ENCODE peak calls at places on chromosomes 13 and 19, in seven cellular contexts. F, E, L, A, I, G and V are unnamed samples.
A peak's percentile ranks its signal among the peaks of the same experiment; 100 is the strongest.

GRCh38 chr19:50258918-50259372 is 55.5 kb downstream of the MYH14 start:
- DNase-seq in F (peak; percentile 49), E (no peak), L (no peak), A (no peak), I (no peak), G (peak; percentile 23), V (no peak)

GRCh38 chr19:54470276-54470887 is 2.7 kb downstream of the CDC42EP5 start:
- DNase-seq in F (no peak), E (no peak), L (no peak), A (no peak), I (no peak), G (no peak), V (no peak)

GRCh38 chr13:30337061-30337601 is 29.8 kb upstream of the KATNAL1 start:
- DNase-seq in F (no peak), E (no peak), L (no peak), A (no peak), I (no peak), G (no peak), V (no peak)

GRCh38 chr13:32445461-32445860 is 17.5 kb upstream of the N4BP2L1 start:
- DNase-seq in F (no peak), E (no peak), L (no peak), A (no peak), I (no peak), G (no peak), V (no peak)

GRCh38 chr13:85313761-85314503 is 485.3 kb downstream of the SLITRK6 start:
- DNase-seq in F (peak; percentile 8), E (no peak), L (no peak), A (no peak), I (peak; percentile 46), G (no peak), V (no peak)

GRCh38 chr13:25217023-25217909 is 45.2 kb upstream of the AMER2 start:
- DNase-seq in F (peak; percentile 11), E (no peak), L (no peak), A (peak; percentile 57), I (peak; percentile 70), G (no peak), V (no peak)

GRCh38 chr19:38375748-38376147 is 1.4 kb downstream of the PSMD8 start:
- DNase-seq in F (no peak), E (no peak), L (no peak), A (no peak), I (peak; percentile 20), G (no peak), V (no peak)

GRCh38 chr19:9323557-9323918 is 441 bp upstream of the ZNF559 start:
- DNase-seq in F (peak; percentile 38), E (peak; percentile 76), L (peak; percentile 79), A (peak; percentile 83), I (peak; percentile 75), G (peak; percentile 62), V (peak; percentile 71)

GRCh38 chr13:33265133-33265532 is 20.4 kb downstream of the STARD13 start:
- DNase-seq in F (no peak), E (no peak), L (no peak), A (no peak), I (no peak), G (no peak), V (no peak)

GRCh38 chr13:102680842-102681725 is 13.8 kb downstream of the METTL21C start:
- DNase-seq in F (no peak), E (no peak), L (no peak), A (no peak), I (peak; percentile 30), G (no peak), V (no peak)

GRCh38 chr13:100298691-100299090 is 209.8 kb downstream of the PCCA start:
- DNase-seq in F (no peak), E (no peak), L (no peak), A (no peak), I (no peak), G (no peak), V (no peak)

GRCh38 chr19:45271098-45271497 is 20.0 kb downstream of the MARK4 start:
- DNase-seq in F (no peak), E (no peak), L (no peak), A (no peak), I (no peak), G (no peak), V (no peak)

GRCh38 chr19:16374436-16374835 is 49.8 kb downstream of the KLF2 start:
- DNase-seq in F (no peak), E (no peak), L (no peak), A (no peak), I (no peak), G (no peak), V (peak; percentile 35)

GRCh38 chr19:53549354-53549753 is 11.4 kb downstream of the ZNF331 start:
- DNase-seq in F (no peak), E (no peak), L (no peak), A (no peak), I (peak; percentile 68), G (no peak), V (no peak)

GRCh38 chr19:32880607-32881006 is 11.0 kb upstream of the SLC7A9 start:
- DNase-seq in F (no peak), E (no peak), L (no peak), A (no peak), I (no peak), G (no peak), V (no peak)

GRCh38 chr13:33611016-33611805 is 206.7 kb upstream of the RFC3 start:
- DNase-seq in F (no peak), E (peak; percentile 34), L (peak; percentile 82), A (no peak), I (peak; percentile 64), G (peak; percentile 85), V (no peak)

GRCh38 chr13:80235559-80236296 is 105.2 kb downstream of the SPRY2 start:
- DNase-seq in F (peak; percentile 14), E (no peak), L (no peak), A (no peak), I (no peak), G (peak; percentile 48), V (no peak)

GRCh38 chr13:24215007-24215633 is 54.6 kb downstream of the SPATA13 start:
- DNase-seq in F (no peak), E (no peak), L (no peak), A (no peak), I (no peak), G (no peak), V (no peak)

GRCh38 chr19:16509141-16510061 is 13.2 kb downstream of the C19orf44 start:
- DNase-seq in F (no peak), E (no peak), L (no peak), A (no peak), I (peak; percentile 36), G (peak; percentile 75), V (no peak)

GRCh38 chr13:61294467-61295186 is 121.0 kb downstream of the PCDH20 start:
- DNase-seq in F (no peak), E (no peak), L (no peak), A (no peak), I (no peak), G (no peak), V (no peak)

GRCh38 chr13:97978661-97979450 is 25.4 kb downstream of the IPO5 start:
- DNase-seq in F (no peak), E (no peak), L (no peak), A (no peak), I (peak; percentile 28), G (no peak), V (no peak)

GRCh38 chr19:38152461-38153379 is 71.3 kb downstream of the DPF1 start:
- DNase-seq in F (peak; percentile 95), E (no peak), L (peak; percentile 40), A (no peak), I (peak; percentile 51), G (no peak), V (no peak)

GRCh38 chr13:72745260-72745659 is 17.5 kb downstream of the BORA start:
- DNase-seq in F (no peak), E (no peak), L (no peak), A (no peak), I (peak; percentile 47), G (no peak), V (no peak)

GRCh38 chr19:42284066-42284501 is 15.0 kb downstream of the CIC start:
- DNase-seq in F (peak; percentile 93), E (peak; percentile 77), L (peak; percentile 87), A (peak; percentile 95), I (peak; percentile 71), G (peak; percentile 80), V (peak; percentile 86)

GRCh38 chr13:99154064-99154463 is 46.6 kb upstream of the UBAC2 start:
- DNase-seq in F (no peak), E (no peak), L (no peak), A (no peak), I (no peak), G (no peak), V (no peak)

GRCh38 chr13:83865161-83866137 is 16.8 kb downstream of the SLITRK1 start:
- DNase-seq in F (no peak), E (no peak), L (no peak), A (no peak), I (no peak), G (no peak), V (no peak)
- TF ChIP-seq POLR2A in F (no peak), E (no peak), L (no peak), A (no peak), I (no peak), G (no peak), V (no peak)

GRCh38 chr19:43763473-43763939 is 8.7 kb upstream of the SMG9 start:
- DNase-seq in F (no peak), E (no peak), L (no peak), A (no peak), I (peak; percentile 45), G (no peak), V (no peak)
- TF ChIP-seq POLR2A in F (no peak), E (no peak), L (no peak), A (no peak), I (no peak), G (no peak), V (no peak)

DNA sequence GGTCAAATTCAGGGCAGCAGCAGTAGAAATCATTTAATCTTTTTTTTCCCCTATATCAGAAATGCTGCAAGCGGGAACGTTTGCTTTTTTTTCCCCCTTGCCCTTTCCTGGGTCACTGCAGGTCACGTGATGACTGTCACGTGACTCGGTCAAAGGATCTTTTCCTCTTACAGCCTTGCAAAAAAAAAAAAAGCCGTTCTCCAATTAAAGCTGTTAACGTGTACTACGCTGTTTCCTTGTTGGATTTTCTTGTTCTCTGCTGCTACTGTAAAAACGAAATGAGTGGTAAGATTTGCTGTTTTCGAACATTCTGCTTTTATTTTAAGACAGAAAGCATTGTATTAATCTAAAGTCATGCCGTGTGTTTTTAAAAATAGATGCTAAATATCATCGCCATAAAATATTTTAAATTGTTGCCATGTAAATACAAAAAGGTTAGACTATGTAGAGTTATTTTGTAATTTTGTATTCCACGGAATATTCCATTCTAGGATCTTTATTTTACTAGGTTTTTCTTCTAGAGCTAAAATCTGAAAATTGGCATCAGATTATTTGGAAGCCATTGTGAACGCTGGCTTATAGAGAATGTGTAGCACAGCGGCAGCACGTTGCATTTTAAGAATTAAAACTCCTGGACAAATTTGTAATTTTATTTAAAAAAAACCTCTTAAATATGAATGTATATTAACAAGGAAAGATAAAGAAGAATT is 109.9 kb upstream of the MLNR start:
- DNase-seq in F (peak; percentile 9), E (peak; percentile 73), L (peak; percentile 85), A (peak; percentile 93), I (peak; percentile 91), G (peak; percentile 88), V (peak; percentile 79)
- TF ChIP-seq POLR2A in F (no peak), E (no peak), L (no peak), A (no peak), I (no peak), G (no peak), V (no peak)

DNA sequence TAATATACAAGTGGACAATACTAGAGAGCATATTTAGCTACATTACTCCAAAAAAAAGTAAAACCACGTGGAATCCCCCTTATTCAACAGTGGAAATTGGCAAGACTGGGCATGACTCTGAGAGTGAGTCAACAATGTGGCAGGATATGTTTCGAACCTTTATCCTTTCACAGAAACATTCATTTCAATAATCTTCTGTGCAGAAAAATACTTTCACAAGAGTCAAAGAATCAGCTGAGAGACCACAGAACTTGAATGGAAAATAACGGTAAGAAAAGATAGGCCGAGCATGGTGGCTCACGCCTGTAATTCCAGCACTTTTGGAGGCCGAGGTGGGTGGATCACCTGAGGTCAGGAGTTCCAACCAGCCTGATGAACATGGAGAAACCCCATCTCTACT is 25.1 kb upstream of the CD70 start:
- DNase-seq in F (no peak), E (no peak), L (no peak), A (no peak), I (no peak), G (no peak), V (no peak)
- TF ChIP-seq POLR2A in F (no peak), E (no peak), L (no peak), A (no peak), I (no peak), G (no peak), V (no peak)